ENCODE peak calls at places on chromosomes 16 and 17, in nine cellular contexts. P, E, Y, J, S, N, A, X and G are unnamed samples.

GRCh38 chr16:67199011-67199807 is at the start of gene ELMO3:
- DNase-seq in Y (no peak), N (peak; percentile 77), E (no peak), X (peak; percentile 72), A (peak; percentile 66), S (no peak), P (no peak), J (peak; percentile 86), G (no peak)

GRCh38 chr16:15690296-15690695 is 40.3 kb downstream of the NDE1 start:
- DNase-seq in S (no peak), X (no peak), P (no peak), J (no peak), A (no peak), E (peak; percentile 61), Y (no peak), N (no peak), G (no peak)

GRCh38 chr16:58464047-58464915 is 35.7 kb upstream of the NDRG4 start:
- DNase-seq in P (no peak), S (no peak), X (peak; percentile 82), A (no peak), N (no peak), Y (peak; percentile 62), J (peak; percentile 29), E (no peak), G (peak; percentile 37)

GRCh38 chr16:88650749-88651275 is at the start of gene CYBA:
- DNase-seq in S (peak; percentile 87), X (peak; percentile 88), E (peak; percentile 22), P (peak; percentile 92), Y (peak; percentile 77), N (peak; percentile 90), A (peak; percentile 64), J (peak; percentile 83), G (peak; percentile 69)

GRCh38 chr16:4055748-4056147 is 60.5 kb downstream of the ADCY9 start:
- DNase-seq in E (no peak), N (no peak), Y (no peak), J (no peak), P (no peak), X (no peak), S (no peak), A (no peak), G (no peak)

GRCh38 chr17:4498461-4499397 is at the start of gene SPNS2:
- DNase-seq in P (peak; percentile 84), J (peak; percentile 83), S (peak; percentile 56), X (peak; percentile 97), A (peak; percentile 74), Y (peak; percentile 62), E (peak; percentile 29), N (peak; percentile 77), G (peak; percentile 71)

GRCh38 chr17:16875662-16876061 is 96.3 kb downstream of the TNFRSF13B start:
- DNase-seq in Y (no peak), S (no peak), A (no peak), E (no peak), J (peak; percentile 56), X (no peak), N (no peak), P (no peak), G (no peak)

GRCh38 chr16:81843243-81843582 is 64.1 kb downstream of the PLCG2 start:
- DNase-seq in P (no peak), E (no peak), X (no peak), N (no peak), A (no peak), Y (no peak), J (no peak), S (no peak), G (no peak)

GRCh38 chr16:56551796-56552738 is 12.8 kb upstream of the MT4 start:
- DNase-seq in S (no peak), N (no peak), A (no peak), Y (peak; percentile 24), X (no peak), E (no peak), P (no peak), J (peak; percentile 59), G (no peak)

GRCh38 chr17:29357821-29358232 is 32.3 kb upstream of the TAOK1 start:
- DNase-seq in P (no peak), Y (no peak), S (no peak), N (no peak), J (no peak), A (no peak), X (no peak), E (peak; percentile 65), G (no peak)

GRCh38 chr16:22206847-22207714 is 1.0 kb downstream of the EEF2K start:
- DNase-seq in Y (peak; percentile 89), J (peak; percentile 88), X (peak; percentile 75), S (peak; percentile 73), P (peak; percentile 88), N (peak; percentile 86), A (peak; percentile 85), E (peak; percentile 57), G (peak; percentile 61)

GRCh38 chr17:40070895-40071719 is 8.3 kb downstream of the THRA start:
- DNase-seq in Y (peak; percentile 57), S (no peak), P (peak; percentile 82), J (peak; percentile 98), E (no peak), A (peak; percentile 76), N (peak; percentile 90), X (no peak), G (no peak)

GRCh38 chr17:76193616-76194015 is 46.7 kb downstream of the RNF157 start:
- DNase-seq in Y (no peak), P (no peak), X (peak; percentile 81), E (no peak), S (no peak), N (no peak), A (no peak), J (no peak), G (peak; percentile 43)

GRCh38 chr16:53055603-53056527 is 1.1 kb downstream of the CHD9 start:
- DNase-seq in P (peak; percentile 64), X (peak; percentile 43), J (no peak), N (no peak), Y (peak; percentile 57), A (peak; percentile 52), E (peak; percentile 72), S (peak; percentile 50), G (peak; percentile 26)

DNA sequence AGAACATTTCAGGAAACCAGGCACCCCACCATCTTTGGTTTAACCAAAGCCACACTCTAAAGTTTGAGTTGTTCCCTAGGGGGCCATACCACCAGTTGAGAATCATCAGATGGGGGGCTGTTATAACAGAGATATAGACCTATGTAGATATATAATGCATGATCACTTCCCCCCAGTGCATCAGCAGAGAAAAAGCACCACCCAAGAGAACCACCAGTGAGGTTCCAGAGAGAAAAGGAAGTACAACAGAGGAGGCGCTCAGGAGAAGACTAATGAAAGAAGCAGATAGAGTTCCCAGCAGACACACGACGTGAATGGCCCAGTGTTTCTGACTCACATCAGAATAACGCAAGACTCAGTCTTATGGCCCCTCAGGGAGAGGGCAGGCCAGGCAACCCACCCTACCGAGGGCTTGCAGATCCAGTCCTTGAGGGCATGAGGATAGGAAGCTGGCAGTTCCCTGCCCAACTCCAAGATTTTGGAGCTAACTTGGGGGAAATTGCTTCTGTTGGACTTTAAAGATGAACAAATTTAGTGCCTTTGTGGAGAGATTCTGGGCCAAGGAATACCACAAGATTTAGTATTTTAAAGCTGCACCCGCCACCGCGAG is 53.3 kb downstream of the AIPL1 start:
- DNase-seq in X (no peak), N (no peak), S (no peak), E (no peak), A (no peak), Y (no peak), J (no peak), P (no peak), G (no peak)
- H3K4me1 ChIP-seq in X (no peaks in the 10 kb centered on the region), N (no peaks in the 10 kb centered on the region), S (no peaks in the 10 kb centered on the region), E (no peaks in the 10 kb centered on the region), A (no peaks in the 10 kb centered on the region), Y (no peaks in the 10 kb centered on the region), J (no peaks in the 10 kb centered on the region), P (no peaks in the 10 kb centered on the region), G (no peaks in the 10 kb centered on the region)

DNA sequence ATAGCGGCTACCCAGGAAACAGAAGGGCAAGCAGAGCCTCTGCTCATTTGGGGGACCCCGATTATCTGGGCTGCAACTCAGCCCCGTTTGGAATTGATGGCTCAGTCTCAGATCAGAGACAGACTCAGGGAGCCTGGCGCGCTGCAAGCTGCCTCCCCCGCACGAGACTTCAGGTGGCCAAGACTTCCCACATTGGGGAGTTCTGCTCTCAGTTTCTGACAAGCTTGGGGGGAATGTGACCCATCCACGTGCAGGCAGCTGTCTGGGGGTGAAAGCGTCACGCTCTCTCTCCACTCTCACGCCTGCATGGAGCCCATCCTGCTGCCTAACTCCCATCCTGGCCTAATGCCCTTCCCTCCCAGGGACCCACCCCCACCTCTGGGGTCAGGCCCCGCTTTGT is 157.6 kb upstream of the GSE1 start:
- DNase-seq in A (peak; percentile 75), J (no peak), S (no peak), P (no peak), Y (no peak), E (no peak), X (no peak), N (no peak), G (no peak)
- H3K4me1 ChIP-seq in A (peaks cover 44% of the 10 kb centered on the region), J (peaks cover 48% of the 10 kb centered on the region), S (no peaks in the 10 kb centered on the region), P (peaks cover 13% of the 10 kb centered on the region), Y (peaks cover 7% of the 10 kb centered on the region), E (peaks cover 13% of the 10 kb centered on the region), X (no peaks in the 10 kb centered on the region), N (peaks cover 22% of the 10 kb centered on the region), G (peaks cover 42% of the 10 kb centered on the region)

GRCh38 chr16:6672507-6672906 is 660.1 kb upstream of the RBFOX1 start:
- DNase-seq in P (no peak), N (no peak), S (no peak), E (no peak), A (no peak), J (no peak), X (no peak), Y (no peak), G (no peak)
- H3K4me1 ChIP-seq in P (no peaks in the 10 kb centered on the region), N (no peaks in the 10 kb centered on the region), S (no peaks in the 10 kb centered on the region), E (no peaks in the 10 kb centered on the region), A (no peaks in the 10 kb centered on the region), J (no peaks in the 10 kb centered on the region), X (no peaks in the 10 kb centered on the region), Y (no peaks in the 10 kb centered on the region), G (no peaks in the 10 kb centered on the region)

GRCh38 chr17:78804777-78805176 is 22.7 kb upstream of the CYTH1 start:
- DNase-seq in P (no peak), A (no peak), Y (peak; percentile 63), J (no peak), N (no peak), S (no peak), X (no peak), E (no peak), G (no peak)

GRCh38 chr17:78802008-78802407 is 19.9 kb upstream of the CYTH1 start:
- DNase-seq in S (no peak), P (no peak), E (no peak), A (no peak), J (no peak), Y (no peak), X (no peak), N (no peak), G (no peak)

GRCh38 chr17:78803161-78803845 is 21.2 kb upstream of the CYTH1 start:
- DNase-seq in N (no peak), Y (no peak), P (peak; percentile 76), A (no peak), J (no peak), S (peak; percentile 33), X (no peak), E (no peak), G (no peak)

GRCh38 chr17:78800132-78800931 is 18.3 kb upstream of the CYTH1 start:
- DNase-seq in Y (no peak), N (no peak), A (no peak), J (no peak), X (no peak), S (no peak), E (no peak), P (no peak), G (no peak)

DNA sequence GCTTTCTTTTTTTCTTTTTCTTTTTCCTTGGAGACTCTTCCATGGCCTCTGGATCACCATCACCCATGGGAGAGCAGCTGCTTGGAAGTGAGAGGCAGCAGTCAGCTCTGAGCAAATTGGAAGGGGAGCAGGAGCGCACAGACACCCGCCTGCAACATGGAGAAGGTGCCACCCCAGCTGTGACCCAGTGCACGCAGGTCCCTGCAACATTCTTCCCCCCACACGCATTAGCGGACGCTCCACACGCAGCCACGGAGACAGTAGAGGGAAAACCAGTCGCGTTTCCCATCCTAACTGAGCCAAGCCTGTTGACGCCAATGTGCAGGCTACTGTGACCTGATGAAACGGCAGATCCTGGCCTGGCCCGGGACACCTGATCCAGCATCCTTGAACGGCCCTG is 20.4 kb upstream of the CYTH1 start:
- DNase-seq in P (no peak), A (no peak), E (no peak), Y (no peak), S (no peak), J (no peak), N (no peak), X (no peak), G (no peak)
- H3K4me1 ChIP-seq in P (no peaks in the 10 kb centered on the region), A (peaks cover 2% of the 10 kb centered on the region), E (no peaks in the 10 kb centered on the region), Y (no peaks in the 10 kb centered on the region), S (no peaks in the 10 kb centered on the region), J (peaks cover 17% of the 10 kb centered on the region), N (peaks cover 17% of the 10 kb centered on the region), X (no peaks in the 10 kb centered on the region), G (no peaks in the 10 kb centered on the region)